ENCODE peak calls at places on chromosomes 3 and 15, in four cellular contexts. S is neuronal stem cell; Y is ovary; R is naive thymus-derived CD4-positive, alpha-beta T cell. T is an unnamed sample.

GRCh38 chr3:47984089-47984759 is 32.0 kb downstream of the MAP4 start:
- DNase-seq in S (no peak), Y (no peak), R (no peak), T (no peak)

GRCh38 chr3:42229942-42230688 is 35.9 kb downstream of the CCK start:
- DNase-seq in S (peak; percentile 50), Y (no peak), R (no peak), T (no peak)

GRCh38 chr3:66383998-66384745 is 116.7 kb downstream of the LRIG1 start:
- DNase-seq in S (no peak), Y (no peak), R (no peak), T (no peak)

GRCh38 chr3:189308594-189308993 is 136.8 kb downstream of the TPRG1 start:
- DNase-seq in S (no peak), Y (no peak), R (no peak), T (no peak)

GRCh38 chr3:160163259-160163878 is 61.9 kb upstream of the C3orf80 start:
- DNase-seq in S (no peak), Y (no peak), R (no peak), T (no peak)

GRCh38 chr3:138384971-138385370 is 36.6 kb downstream of the MRAS start:
- DNase-seq in S (no peak), Y (peak; percentile 11), R (no peak), T (no peak)

GRCh38 chr3:87268646-87269211 is 7.7 kb downstream of the POU1F1 start:
- DNase-seq in S (no peak), Y (no peak), R (no peak), T (no peak)

GRCh38 chr15:95292790-95293450 is 1037.6 kb upstream of the NR2F2 start:
- DNase-seq in S (no peak), Y (no peak), R (no peak), T (no peak)

GRCh38 chr15:42650208-42651066 is 75.0 kb downstream of the STARD9 start:
- DNase-seq in S (peak; percentile 36), Y (peak; percentile 63), R (peak; percentile 59), T (peak; percentile 51)

GRCh38 chr3:120642368-120642948 is 39.6 kb downstream of the HGD start:
- DNase-seq in S (no peak), Y (no peak), R (no peak), T (no peak)

GRCh38 chr15:23447107-23447500 is at the start of gene GOLGA6L2:
- DNase-seq in S (no peak), Y (no peak), R (no peak), T (no peak)

GRCh38 chr3:184176377-184177330 is 2.0 kb downstream of the AP2M1 start:
- DNase-seq in S (peak; percentile 87), Y (peak; percentile 65), R (no peak), T (no peak)

GRCh38 chr3:126061301-126062032 is 22.5 kb downstream of the SLC41A3 start:
- DNase-seq in S (no peak), Y (no peak), R (no peak), T (no peak)

GRCh38 chr3:129593230-129593594 is 13.3 kb downstream of the PLXND1 start:
- DNase-seq in S (no peak), Y (no peak), R (no peak), T (no peak)
- H3K4me1 ChIP-seq in S (peaks cover 45% of the 10 kb centered on the region), Y (peaks cover 51% of the 10 kb centered on the region), R (peaks cover 20% of the 10 kb centered on the region), T (peaks cover 27% of the 10 kb centered on the region)

DNA sequence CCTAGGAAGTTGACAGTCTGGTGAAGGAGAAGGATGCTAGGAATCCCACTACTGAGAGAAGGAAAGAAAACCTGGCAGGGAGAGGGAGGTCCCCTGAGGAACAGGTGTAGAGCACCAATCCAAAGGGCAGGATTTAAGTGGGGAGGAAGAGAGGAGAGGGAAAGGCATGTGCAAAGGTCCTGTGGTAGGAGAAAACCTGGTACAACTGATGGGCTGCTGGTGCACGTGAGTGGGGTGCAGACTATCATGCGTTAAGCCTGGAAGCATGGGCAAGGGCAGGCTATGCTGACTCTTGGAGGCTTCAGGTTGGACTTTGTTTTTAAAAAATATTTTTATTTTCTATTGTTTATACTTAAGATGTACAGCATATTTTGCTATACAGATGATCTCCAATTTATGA is 209.6 kb downstream of the PDZRN3 start:
- DNase-seq in S (no peak), Y (no peak), R (no peak), T (no peak)
- H3K4me1 ChIP-seq in S (peaks cover 7% of the 10 kb centered on the region), Y (peaks cover 23% of the 10 kb centered on the region), R (no peaks in the 10 kb centered on the region), T (no peaks in the 10 kb centered on the region)

GRCh38 chr3:11276901-11277300 is 4.7 kb downstream of the ATG7 start:
- DNase-seq in S (no peak), Y (no peak), R (no peak), T (no peak)
- H3K4me1 ChIP-seq in S (peaks cover under 1% of the 10 kb centered on the region), Y (peaks cover 2% of the 10 kb centered on the region), R (peaks cover 12% of the 10 kb centered on the region), T (peaks cover 23% of the 10 kb centered on the region)

GRCh38 chr15:66169023-66169422 is 84.5 kb downstream of the MEGF11 start:
- DNase-seq in S (no peak), Y (no peak), R (no peak), T (no peak)

GRCh38 chr15:66170042-66170441 is 83.5 kb downstream of the MEGF11 start:
- DNase-seq in S (no peak), Y (no peak), R (no peak), T (no peak)

GRCh38 chr15:66170716-66171115 is 82.8 kb downstream of the MEGF11 start:
- DNase-seq in S (no peak), Y (no peak), R (no peak), T (no peak)

GRCh38 chr15:66167854-66168253 is 85.7 kb downstream of the MEGF11 start:
- DNase-seq in S (no peak), Y (no peak), R (no peak), T (no peak)

GRCh38 chr15:66169625-66170024 is 83.9 kb downstream of the MEGF11 start:
- DNase-seq in S (no peak), Y (no peak), R (no peak), T (no peak)
- H3K4me1 ChIP-seq in S (peaks cover 6% of the 10 kb centered on the region), Y (no peaks in the 10 kb centered on the region), R (no peaks in the 10 kb centered on the region), T (no peaks in the 10 kb centered on the region)

GRCh38 chr15:89089316-89090230 is 1.3 kb downstream of the ABHD2 start:
- DNase-seq in S (no peak), Y (no peak), R (no peak), T (no peak)
- H3K4me1 ChIP-seq in S (peaks cover 14% of the 10 kb centered on the region), Y (peaks cover 18% of the 10 kb centered on the region), R (peaks cover 26% of the 10 kb centered on the region), T (peaks cover 38% of the 10 kb centered on the region)